ENCODE peak calls at places on chromosomes 12 and 14, in eight cellular contexts. B, C, V, Z, W, F, L and H are unnamed samples.

GRCh38 chr12:104467346-104467837 is 10.6 kb downstream of the CHST11 start:
- DNase-seq in B (no peak), C (peak), V (no peak), Z (peak), W (no peak), F (no peak), L (no peak), H (no peak)

GRCh38 chr14:99572173-99572999 is 31.6 kb downstream of the CCDC85C start:
- DNase-seq in B (no peak), C (no peak), V (no peak), Z (peak), W (no peak), F (no peak), L (no peak), H (no peak)

GRCh38 chr12:44143170-44143569 is 307.3 kb downstream of the TMEM117 start:
- DNase-seq in B (peak), C (no peak), V (no peak), Z (no peak), W (no peak), F (no peak), L (no peak), H (no peak)

GRCh38 chr14:37946819-37947218 is 260.9 kb upstream of the SSTR1 start:
- DNase-seq in B (no peak), C (no peak), V (no peak), Z (no peak), W (no peak), F (no peak), L (no peak), H (no peak)

GRCh38 chr12:112216223-112216622 is 90.9 kb downstream of the TRAFD1 start:
- DNase-seq in B (no peak), C (no peak), V (no peak), Z (no peak), W (no peak), F (no peak), L (no peak), H (no peak)

GRCh38 chr12:89756638-89757321 is 48.1 kb upstream of the ATP2B1 start:
- DNase-seq in B (no peak), C (peak), V (peak), Z (peak), W (no peak), F (no peak), L (no peak), H (no peak)

GRCh38 chr12:107891967-107892366 is 117.5 kb downstream of the ASCL4 start:
- DNase-seq in B (no peak), C (peak), V (no peak), Z (peak), W (no peak), F (no peak), L (no peak), H (no peak)

GRCh38 chr12:71865166-71865713 is 25.7 kb downstream of the TBC1D15 start:
- DNase-seq in B (no peak), C (peak), V (no peak), Z (no peak), W (no peak), F (peak), L (no peak), H (no peak)

GRCh38 chr12:89267404-89267803 is 84.9 kb downstream of the DUSP6 start:
- DNase-seq in B (no peak), C (no peak), V (no peak), Z (no peak), W (no peak), F (no peak), L (no peak), H (no peak)

GRCh38 chr12:122090759-122091535 is 12.4 kb downstream of the MLXIP start:
- DNase-seq in B (peak), C (no peak), V (no peak), Z (no peak), W (no peak), F (no peak), L (no peak), H (no peak)
- TF ChIP-seq POLR2A in B (no peak), C (no peak), V (no peak), Z (no peak), W (no peak), F (no peak), L (no peak), H (no peak)

GRCh38 chr12:92365836-92366235 is 220.2 kb upstream of the BTG1 start:
- DNase-seq in B (no peak), C (no peak), V (no peak), Z (no peak), W (no peak), F (no peak), L (no peak), H (no peak)

GRCh38 chr12:92362109-92362508 is 216.5 kb upstream of the BTG1 start:
- DNase-seq in B (no peak), C (no peak), V (no peak), Z (no peak), W (no peak), F (no peak), L (no peak), H (no peak)

GRCh38 chr12:92362785-92363184 is 217.1 kb upstream of the BTG1 start:
- DNase-seq in B (no peak), C (no peak), V (peak), Z (no peak), W (no peak), F (no peak), L (no peak), H (no peak)

GRCh38 chr12:92365333-92365732 is 219.7 kb upstream of the BTG1 start:
- DNase-seq in B (no peak), C (no peak), V (peak), Z (no peak), W (no peak), F (no peak), L (no peak), H (no peak)

DNA sequence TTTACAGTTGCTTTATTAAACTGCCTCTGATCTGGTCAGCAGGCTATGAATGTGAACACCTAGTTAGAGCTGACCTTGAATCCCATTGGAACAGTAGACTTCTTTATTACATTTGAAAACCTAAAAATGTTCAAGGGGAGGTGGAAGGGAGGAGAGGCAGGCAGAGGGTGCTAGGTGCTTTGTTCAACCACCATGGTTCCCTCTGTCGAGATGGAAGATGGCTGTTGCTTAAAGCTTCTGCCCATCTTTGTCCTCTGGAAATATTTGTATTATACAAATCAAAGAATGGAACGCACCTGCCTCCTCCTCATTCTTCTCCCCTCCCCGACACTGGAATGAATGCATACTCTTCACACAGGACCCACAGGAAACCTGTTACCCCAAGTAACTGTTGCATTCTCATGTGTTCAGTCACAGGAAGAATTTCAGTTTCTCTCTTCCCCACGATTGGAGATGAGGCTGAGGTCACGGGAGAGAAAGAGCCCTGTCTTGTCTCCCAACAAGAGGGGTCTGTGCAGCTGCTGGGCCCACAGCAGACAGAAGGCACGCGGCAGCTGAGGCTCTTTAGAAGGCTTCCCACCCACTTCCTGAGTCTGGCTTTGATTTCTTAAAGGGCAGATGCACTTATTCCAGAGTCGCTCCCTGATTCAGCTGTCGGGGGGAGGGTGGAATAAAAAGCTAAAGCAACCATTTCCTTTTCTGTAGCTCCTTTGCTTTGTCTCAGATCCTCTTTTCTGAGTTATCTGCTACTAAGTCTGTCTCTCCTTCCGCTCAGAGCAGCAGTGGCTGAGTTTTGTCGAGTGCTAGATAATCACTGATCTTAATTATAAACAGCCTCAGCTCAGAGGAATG is 217.9 kb upstream of the BTG1 start:
- DNase-seq in B (no peak), C (no peak), V (peak), Z (no peak), W (peak), F (no peak), L (no peak), H (no peak)
- TF ChIP-seq POLR2A in B (no peak), C (no peak), V (peak), Z (no peak), W (no peak), F (no peak), L (no peak), H (no peak)

DNA sequence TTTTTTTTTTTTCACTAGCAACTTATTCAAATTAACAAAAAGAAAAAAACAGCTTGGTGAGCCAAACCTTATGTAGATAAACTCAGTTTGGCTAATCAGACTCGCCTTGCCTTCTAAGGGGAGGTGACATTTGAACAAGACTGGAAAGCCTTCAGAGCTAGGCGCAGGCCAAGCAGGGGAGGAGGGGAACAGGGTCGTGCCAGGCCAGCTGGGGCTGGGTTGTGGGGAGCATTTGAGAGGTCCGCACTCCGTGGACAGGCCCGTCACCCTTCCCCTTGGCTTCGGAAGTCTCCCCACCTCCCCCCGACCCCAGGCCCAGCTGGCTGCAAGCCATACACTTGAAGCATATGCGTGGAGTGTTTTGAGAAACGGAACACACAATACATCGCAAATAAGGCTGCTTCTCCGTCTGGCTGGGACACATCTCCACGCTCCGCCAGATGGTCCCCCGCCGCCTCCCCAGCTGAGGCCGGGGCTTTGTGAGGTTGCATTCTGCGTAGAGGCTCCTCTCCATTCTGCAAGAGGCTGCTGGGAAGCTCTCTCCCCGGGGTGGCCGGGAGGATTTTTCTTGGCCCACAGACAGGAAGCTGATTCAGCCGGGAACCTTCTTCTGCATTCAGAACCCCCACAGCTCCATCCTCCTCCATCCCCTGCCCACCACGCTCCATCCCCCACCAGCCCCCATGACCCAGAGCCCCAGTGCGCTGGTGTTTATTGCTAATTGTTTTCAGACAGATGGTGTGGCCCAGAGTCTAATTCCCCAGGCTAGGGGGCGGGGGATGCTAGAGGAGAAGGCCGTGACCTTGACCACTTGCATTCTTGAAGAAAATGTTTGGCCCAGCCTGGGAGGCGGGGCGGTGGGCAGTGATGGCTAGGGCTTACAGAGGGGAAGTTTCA is 88.2 kb upstream of the NCOR2 start:
- DNase-seq in B (peak), C (peak), V (no peak), Z (no peak), W (peak), F (peak), L (peak), H (peak)
- TF ChIP-seq POLR2A in B (no peak), C (no peak), V (no peak), Z (no peak), W (no peak), F (no peak), L (no peak), H (peak)

GRCh38 chr14:102316746-102317563 is 2.6 kb upstream of the ZNF839 start:
- DNase-seq in B (peak), C (peak), V (peak), Z (peak), W (peak), F (peak), L (peak), H (peak)
- TF ChIP-seq POLR2A in B (no peak), C (peak), V (no peak), Z (no peak), W (no peak), F (no peak), L (peak), H (no peak)

GRCh38 chr12:49273726-49274395 is 9.0 kb downstream of the TUBA1C start:
- DNase-seq in B (no peak), C (no peak), V (no peak), Z (no peak), W (no peak), F (no peak), L (no peak), H (no peak)
- TF ChIP-seq POLR2A in B (no peak), C (no peak), V (peak), Z (peak), W (no peak), F (no peak), L (peak), H (no peak)